ENCODE peak calls at places on chromosomes 2 and 18, in seven cellular contexts. Z is SK-N-SH; O is GM13976; N is CD8-positive, alpha-beta T cell; D is vagina; M is stomach; F is fibroblast of lung. E is an unnamed sample.

GRCh38 chr18:48229445-48230052 is 179.6 kb downstream of the ZBTB7C start:
- DNase-seq in Z (peak), O (no peak), N (no peak), D (no peak), M (no peak), F (no peak), E (no peak)

GRCh38 chr2:38692636-38693318 is 26.9 kb downstream of the GALM start:
- DNase-seq in Z (no peak), O (no peak), N (no peak), D (no peak), M (peak), F (no peak), E (no peak)

GRCh38 chr2:141957321-141957720 is 173.5 kb downstream of the LRP1B start:
- DNase-seq in Z (no peak), O (no peak), N (no peak), D (no peak), M (no peak), F (no peak), E (no peak)

GRCh38 chr2:26757873-26758789 is 6.0 kb upstream of the SLC35F6 start:
- DNase-seq in Z (peak), O (no peak), N (no peak), D (no peak), M (peak), F (peak), E (peak)

GRCh38 chr2:62266433-62267038 is 70.6 kb downstream of the B3GNT2 start:
- DNase-seq in Z (no peak), O (no peak), N (no peak), D (no peak), M (no peak), F (peak), E (no peak)

GRCh38 chr2:178574789-178575188 is 94.5 kb downstream of the PLEKHA3 start:
- DNase-seq in Z (no peak), O (no peak), N (no peak), D (no peak), M (no peak), F (no peak), E (no peak)

GRCh38 chr2:156537147-156537546 is 101.0 kb downstream of the GPD2 start:
- DNase-seq in Z (no peak), O (no peak), N (no peak), D (no peak), M (no peak), F (peak), E (peak)

GRCh38 chr2:29847901-29848300 is 73.5 kb downstream of the ALK start:
- DNase-seq in Z (no peak), O (no peak), N (no peak), D (no peak), M (no peak), F (no peak), E (no peak)

GRCh38 chr2:161163438-161163837 is 3.2 kb downstream of the TANK start:
- DNase-seq in Z (no peak), O (no peak), N (no peak), D (no peak), M (no peak), F (no peak), E (no peak)

GRCh38 chr2:225122582-225123486 is 80.6 kb upstream of the DOCK10 start:
- DNase-seq in Z (peak), O (peak), N (peak), D (no peak), M (no peak), F (peak), E (no peak)

GRCh38 chr2:3354986-3355385 is 22.6 kb downstream of the EIPR1 start:
- DNase-seq in Z (no peak), O (no peak), N (no peak), D (no peak), M (no peak), F (no peak), E (no peak)

GRCh38 chr2:239719791-239720410 is 305.2 kb downstream of the NDUFA10 start:
- DNase-seq in Z (no peak), O (no peak), N (no peak), D (no peak), M (no peak), F (no peak), E (no peak)

GRCh38 chr2:179186126-179186525 is 78.5 kb downstream of the SESTD1 start:
- DNase-seq in Z (no peak), O (no peak), N (no peak), D (no peak), M (no peak), F (peak), E (no peak)

GRCh38 chr2:88307817-88308216 is 137.7 kb downstream of the THNSL2 start:
- DNase-seq in Z (peak), O (peak), N (peak), D (no peak), M (no peak), F (no peak), E (no peak)

GRCh38 chr2:218005028-218005427 is 2.2 kb upstream of the TNS1 start:
- DNase-seq in Z (no peak), O (no peak), N (no peak), D (no peak), M (no peak), F (no peak), E (no peak)

GRCh38 chr2:28896906-28897305 is 2.4 kb downstream of the WDR43 start:
- DNase-seq in Z (no peak), O (no peak), N (no peak), D (no peak), M (no peak), F (peak), E (no peak)

GRCh38 chr2:85504434-85505261 is 34.3 kb upstream of the MAT2A start:
- DNase-seq in Z (peak), O (no peak), N (no peak), D (peak), M (peak), F (peak), E (peak)

GRCh38 chr18:62073882-62074281 is 113.0 kb downstream of the PIGN start:
- DNase-seq in Z (no peak), O (no peak), N (no peak), D (no peak), M (no peak), F (no peak), E (no peak)

GRCh38 chr2:68287580-68288441 is 31.9 kb downstream of the CNRIP1 start:
- DNase-seq in Z (no peak), O (no peak), N (no peak), D (no peak), M (no peak), F (peak), E (peak)

GRCh38 chr18:73752965-73753364 is 394.7 kb downstream of the FBXO15 start:
- DNase-seq in Z (no peak), O (no peak), N (no peak), D (no peak), M (no peak), F (peak), E (no peak)

GRCh38 chr2:191601060-191601459 is 76.9 kb upstream of the NABP1 start:
- DNase-seq in Z (no peak), O (no peak), N (no peak), D (no peak), M (no peak), F (no peak), E (no peak)

GRCh38 chr2:48695991-48696390 is 59.5 kb downstream of the LHCGR start:
- DNase-seq in Z (no peak), O (no peak), N (no peak), D (no peak), M (no peak), F (no peak), E (no peak)

GRCh38 chr2:25479761-25480160 is 138.0 kb upstream of the DNMT3A start:
- DNase-seq in Z (no peak), O (no peak), N (no peak), D (no peak), M (no peak), F (no peak), E (no peak)

GRCh38 chr2:68330691-68331090 is 10.9 kb upstream of the CNRIP1 start:
- DNase-seq in Z (no peak), O (no peak), N (no peak), D (no peak), M (no peak), F (peak), E (no peak)

GRCh38 chr2:144505245-144505801 is 14.6 kb downstream of the ZEB2 start:
- DNase-seq in Z (no peak), O (no peak), N (no peak), D (no peak), M (no peak), F (peak), E (no peak)

GRCh38 chr2:104841694-104842093 is 12.2 kb upstream of the POU3F3 start:
- DNase-seq in Z (no peak), O (no peak), N (no peak), D (no peak), M (no peak), F (no peak), E (no peak)

GRCh38 chr18:66440433-66440832 is 163.5 kb downstream of the CDH19 start:
- DNase-seq in Z (no peak), O (no peak), N (no peak), D (no peak), M (no peak), F (no peak), E (no peak)

GRCh38 chr2:12177052-12177994 is 430.9 kb downstream of the LPIN1 start:
- DNase-seq in Z (peak), O (peak), N (no peak), D (no peak), M (peak), F (peak), E (peak)

GRCh38 chr2:50388324-50388723 is 643.6 kb downstream of the NRXN1 start:
- DNase-seq in Z (no peak), O (no peak), N (no peak), D (no peak), M (no peak), F (no peak), E (no peak)

GRCh38 chr18:60506682-60507081 is 134.1 kb upstream of the MC4R start:
- DNase-seq in Z (peak), O (no peak), N (no peak), D (no peak), M (no peak), F (peak), E (peak)

GRCh38 chr2:23925702-23926288 is 1.1 kb downstream of the ATAD2B start:
- DNase-seq in Z (no peak), O (peak), N (peak), D (peak), M (peak), F (peak), E (no peak)

GRCh38 chr2:47904903-47905453 is 1.3 kb downstream of the FBXO11 start:
- DNase-seq in Z (peak), O (peak), N (peak), D (peak), M (peak), F (no peak), E (no peak)

GRCh38 chr2:232437130-232437620 is 18.8 kb upstream of the ALPI start:
- DNase-seq in Z (peak), O (no peak), N (no peak), D (no peak), M (no peak), F (no peak), E (no peak)

GRCh38 chr2:232438951-232439757 is 16.8 kb upstream of the ALPI start:
- DNase-seq in Z (peak), O (no peak), N (peak), D (no peak), M (peak), F (peak), E (no peak)

GRCh38 chr2:232441147-232441651 is 14.8 kb upstream of the ALPI start:
- DNase-seq in Z (peak), O (no peak), N (no peak), D (no peak), M (no peak), F (no peak), E (no peak)

GRCh38 chr2:232438051-232438450 is 17.9 kb upstream of the ALPI start:
- DNase-seq in Z (peak), O (no peak), N (no peak), D (no peak), M (no peak), F (no peak), E (no peak)

GRCh38 chr2:232439758-232440135 is 16.2 kb upstream of the ALPI start:
- DNase-seq in Z (peak), O (peak), N (no peak), D (no peak), M (no peak), F (no peak), E (no peak)
- TF ChIP-seq CTCF in Z (no peak), O (no peak), N (no peak), D (no peak), M (peak), F (no peak), E (peak)

GRCh38 chr18:12638634-12639124 is 19.2 kb downstream of the SPIRE1 start:
- DNase-seq in Z (no peak), O (no peak), N (no peak), D (no peak), M (no peak), F (no peak), E (no peak)

GRCh38 chr18:12637393-12637792 is 20.5 kb downstream of the SPIRE1 start:
- DNase-seq in Z (no peak), O (no peak), N (no peak), D (no peak), M (no peak), F (no peak), E (no peak)

GRCh38 chr18:12639990-12640880 is 17.7 kb downstream of the SPIRE1 start:
- DNase-seq in Z (no peak), O (no peak), N (no peak), D (no peak), M (no peak), F (peak), E (no peak)

GRCh38 chr18:12637901-12638633 is 19.8 kb downstream of the SPIRE1 start:
- DNase-seq in Z (no peak), O (no peak), N (no peak), D (no peak), M (no peak), F (no peak), E (no peak)

DNA sequence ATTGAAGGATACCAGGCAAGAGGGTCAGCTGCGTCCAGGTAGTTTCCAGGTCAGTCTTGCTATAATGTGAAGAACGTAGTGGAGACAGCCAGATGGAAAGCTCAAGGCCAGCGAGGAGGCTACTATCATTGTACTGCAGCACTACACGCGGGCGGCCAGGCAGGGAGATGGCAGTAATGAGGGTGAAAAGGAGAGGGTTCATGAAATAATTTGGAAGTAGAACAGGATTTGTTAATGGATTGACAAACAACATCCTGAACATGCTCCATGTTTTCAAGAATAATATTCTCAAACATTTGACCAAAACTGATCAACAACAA is 17.1 kb downstream of the SPIRE1 start:
- DNase-seq in Z (no peak), O (no peak), N (no peak), D (no peak), M (no peak), F (no peak), E (no peak)
- TF ChIP-seq CTCF in Z (peak), O (no peak), N (no peak), D (no peak), M (no peak), F (no peak), E (no peak)

GRCh38 chr2:172102858-172103359 is at the start of gene DLX2:
- DNase-seq in Z (peak), O (peak), N (peak), D (no peak), M (peak), F (peak), E (no peak)
- TF ChIP-seq CTCF in Z (no peak), O (no peak), N (no peak), D (no peak), M (no peak), F (no peak), E (no peak)

GRCh38 chr2:126644630-126645191 is 11.2 kb upstream of the GYPC start:
- DNase-seq in Z (no peak), O (no peak), N (no peak), D (peak), M (no peak), F (peak), E (no peak)
- TF ChIP-seq CTCF in Z (no peak), O (no peak), N (no peak), D (no peak), M (no peak), F (no peak), E (no peak)

DNA sequence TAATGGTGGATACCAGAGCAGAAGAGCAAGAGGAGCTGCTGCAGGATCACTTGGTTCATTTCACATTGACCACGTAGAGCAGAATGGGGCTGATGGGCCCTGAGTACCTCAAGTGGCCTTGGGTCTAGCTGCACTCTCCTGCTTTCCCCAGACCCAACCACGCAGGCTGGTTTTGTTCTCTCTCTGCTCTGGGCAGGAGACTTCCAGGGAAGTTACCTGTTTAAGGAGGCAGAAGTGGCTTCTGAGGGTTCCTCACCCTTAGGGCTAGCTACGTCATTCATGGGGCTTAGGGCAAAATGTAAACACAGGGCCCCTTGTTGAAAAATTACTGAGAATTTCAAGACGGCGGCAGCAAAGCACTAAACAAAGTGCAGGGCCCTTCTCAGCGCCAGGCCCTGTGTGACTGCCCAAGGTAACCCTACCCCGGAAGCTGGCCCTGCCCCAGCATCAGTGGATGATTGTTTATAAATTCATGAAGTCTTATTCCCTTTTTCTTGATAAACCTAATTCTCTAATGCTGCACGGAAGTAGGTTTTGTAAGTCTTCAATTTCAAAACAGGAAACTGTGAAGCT is 75.9 kb downstream of the TMEM182 start:
- DNase-seq in Z (no peak), O (no peak), N (no peak), D (no peak), M (no peak), F (no peak), E (no peak)
- TF ChIP-seq CTCF in Z (no peak), O (no peak), N (no peak), D (no peak), M (no peak), F (no peak), E (no peak)

GRCh38 chr2:176385838-176386237 is 116.6 kb downstream of the MTX2 start:
- DNase-seq in Z (no peak), O (no peak), N (no peak), D (no peak), M (no peak), F (no peak), E (no peak)
- TF ChIP-seq CTCF in Z (no peak), O (no peak), N (no peak), D (no peak), M (no peak), F (no peak), E (no peak)

GRCh38 chr2:42558827-42559226 is 9.6 kb upstream of the MTA3 start:
- DNase-seq in Z (no peak), O (no peak), N (no peak), D (no peak), M (peak), F (no peak), E (no peak)
- TF ChIP-seq CTCF in Z (no peak), O (no peak), N (no peak), D (no peak), M (no peak), F (no peak), E (no peak)

GRCh38 chr2:167127135-167127534 is 238.9 kb downstream of the XIRP2 start:
- DNase-seq in Z (no peak), O (no peak), N (no peak), D (no peak), M (no peak), F (peak), E (no peak)
- TF ChIP-seq CTCF in Z (peak), O (no peak), N (no peak), D (no peak), M (no peak), F (no peak), E (peak)

DNA sequence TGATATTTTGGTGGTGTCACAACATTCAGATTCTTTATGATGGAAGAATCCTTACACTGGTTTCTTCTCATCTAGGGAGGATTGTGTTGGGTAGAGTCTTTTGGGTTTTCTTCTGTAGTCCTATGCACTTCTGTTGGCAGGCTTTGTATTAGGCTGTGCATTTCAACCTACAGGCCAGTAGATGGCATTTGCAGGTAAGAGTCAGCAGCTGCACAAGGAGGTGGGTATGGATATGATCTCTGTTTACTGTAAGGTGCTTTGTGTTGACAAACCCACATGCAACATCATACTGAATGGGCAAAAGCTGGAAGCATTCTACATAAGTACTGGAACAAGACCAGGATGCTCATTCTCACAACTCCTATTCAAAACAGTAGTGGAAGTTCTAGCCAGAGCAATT is 656.8 kb downstream of the METTL4 start:
- DNase-seq in Z (no peak), O (no peak), N (no peak), D (no peak), M (no peak), F (no peak), E (no peak)
- TF ChIP-seq CTCF in Z (peak), O (no peak), N (no peak), D (no peak), M (no peak), F (no peak), E (no peak)

GRCh38 chr2:80238692-80239469 is 65.7 kb downstream of the LRRTM1 start:
- DNase-seq in Z (peak), O (no peak), N (no peak), D (no peak), M (peak), F (peak), E (peak)
- TF ChIP-seq CTCF in Z (peak), O (peak), N (peak), D (peak), M (peak), F (peak), E (peak)

E was measured in AG09319.